ENCODE peak calls at places on chromosomes 11 and 22, in ten cellular contexts. One of them, this sample, is unnamed.

GRCh38 chr11:124676386-124676785 is 2.7 kb downstream of the SPA17 start:
- DNase-seq in nephron progenitor cell: no peak
- DNase-seq in hepatocyte: no peak
- DNase-seq in endothelial cell: no peak
- DNase-seq in foreskin fibroblast: no peak
- DNase-seq in thoracic aorta: no peak
- DNase-seq in pancreas: no peak
- DNase-seq in AG04449: no peak
- DNase-seq in heart right ventricle: peak
- DNase-seq in CD4-positive, alpha-beta T cell: no peak
- DNase-seq in this sample: no peak

GRCh38 chr11:130120045-130120444 is 39.5 kb upstream of the ST14 start:
- DNase-seq in CD4-positive, alpha-beta T cell: no peak
- DNase-seq in heart right ventricle: no peak
- DNase-seq in nephron progenitor cell: no peak
- DNase-seq in pancreas: no peak
- DNase-seq in hepatocyte: no peak
- DNase-seq in endothelial cell: no peak
- DNase-seq in AG04449: no peak
- DNase-seq in thoracic aorta: no peak
- DNase-seq in foreskin fibroblast: no peak
- DNase-seq in this sample: no peak

GRCh38 chr11:3877252-3878035 is 22.0 kb downstream of the STIM1 start:
- DNase-seq in heart right ventricle: no peak
- DNase-seq in hepatocyte: no peak
- DNase-seq in foreskin fibroblast: no peak
- DNase-seq in CD4-positive, alpha-beta T cell: no peak
- DNase-seq in AG04449: no peak
- DNase-seq in nephron progenitor cell: no peak
- DNase-seq in endothelial cell: no peak
- DNase-seq in thoracic aorta: no peak
- DNase-seq in pancreas: no peak
- DNase-seq in this sample: no peak

GRCh38 chr11:69603163-69603836 is 37.7 kb upstream of the CCND1 start:
- DNase-seq in hepatocyte: no peak
- DNase-seq in AG04449: no peak
- DNase-seq in heart right ventricle: no peak
- DNase-seq in CD4-positive, alpha-beta T cell: no peak
- DNase-seq in nephron progenitor cell: no peak
- DNase-seq in endothelial cell: no peak
- DNase-seq in thoracic aorta: no peak
- DNase-seq in foreskin fibroblast: no peak
- DNase-seq in pancreas: no peak
- DNase-seq in this sample: no peak

GRCh38 chr11:134236834-134237556 is 12.5 kb downstream of the VPS26B start:
- DNase-seq in endothelial cell: no peak
- DNase-seq in pancreas: no peak
- DNase-seq in heart right ventricle: no peak
- DNase-seq in nephron progenitor cell: no peak
- DNase-seq in thoracic aorta: no peak
- DNase-seq in CD4-positive, alpha-beta T cell: no peak
- DNase-seq in foreskin fibroblast: no peak
- DNase-seq in hepatocyte: no peak
- DNase-seq in AG04449: no peak
- DNase-seq in this sample: no peak

GRCh38 chr11:8092587-8093424 is 11.8 kb downstream of the TUB start:
- DNase-seq in CD4-positive, alpha-beta T cell: no peak
- DNase-seq in thoracic aorta: peak
- DNase-seq in hepatocyte: peak
- DNase-seq in AG04449: no peak
- DNase-seq in heart right ventricle: peak
- DNase-seq in pancreas: no peak
- DNase-seq in endothelial cell: peak
- DNase-seq in foreskin fibroblast: peak
- DNase-seq in nephron progenitor cell: peak
- DNase-seq in this sample: peak

GRCh38 chr22:41367039-41367679 is 14.6 kb upstream of the TEF start:
- DNase-seq in pancreas: peak
- DNase-seq in AG04449: peak
- DNase-seq in CD4-positive, alpha-beta T cell: no peak
- DNase-seq in heart right ventricle: peak
- DNase-seq in nephron progenitor cell: peak
- DNase-seq in hepatocyte: peak
- DNase-seq in endothelial cell: no peak
- DNase-seq in thoracic aorta: peak
- DNase-seq in foreskin fibroblast: peak
- DNase-seq in this sample: peak

GRCh38 chr22:37752189-37753061 is 55.3 kb upstream of the GCAT start:
- DNase-seq in nephron progenitor cell: no peak
- DNase-seq in foreskin fibroblast: peak
- DNase-seq in CD4-positive, alpha-beta T cell: no peak
- DNase-seq in AG04449: peak
- DNase-seq in hepatocyte: peak
- DNase-seq in pancreas: peak
- DNase-seq in heart right ventricle: peak
- DNase-seq in endothelial cell: no peak
- DNase-seq in thoracic aorta: peak
- DNase-seq in this sample: peak

GRCh38 chr11:65843811-65844210 is 10.0 kb downstream of the SNX32 start:
- DNase-seq in thoracic aorta: no peak
- DNase-seq in endothelial cell: no peak
- DNase-seq in hepatocyte: peak
- DNase-seq in heart right ventricle: no peak
- DNase-seq in nephron progenitor cell: no peak
- DNase-seq in AG04449: no peak
- DNase-seq in foreskin fibroblast: no peak
- DNase-seq in pancreas: no peak
- DNase-seq in CD4-positive, alpha-beta T cell: no peak
- DNase-seq in this sample: no peak

GRCh38 chr22:49055406-49055805 is 772.3 kb downstream of the BRD1 start:
- DNase-seq in thoracic aorta: no peak
- DNase-seq in AG04449: no peak
- DNase-seq in pancreas: peak
- DNase-seq in CD4-positive, alpha-beta T cell: no peak
- DNase-seq in nephron progenitor cell: no peak
- DNase-seq in endothelial cell: no peak
- DNase-seq in heart right ventricle: no peak
- DNase-seq in hepatocyte: no peak
- DNase-seq in foreskin fibroblast: no peak
- DNase-seq in this sample: no peak

DNA sequence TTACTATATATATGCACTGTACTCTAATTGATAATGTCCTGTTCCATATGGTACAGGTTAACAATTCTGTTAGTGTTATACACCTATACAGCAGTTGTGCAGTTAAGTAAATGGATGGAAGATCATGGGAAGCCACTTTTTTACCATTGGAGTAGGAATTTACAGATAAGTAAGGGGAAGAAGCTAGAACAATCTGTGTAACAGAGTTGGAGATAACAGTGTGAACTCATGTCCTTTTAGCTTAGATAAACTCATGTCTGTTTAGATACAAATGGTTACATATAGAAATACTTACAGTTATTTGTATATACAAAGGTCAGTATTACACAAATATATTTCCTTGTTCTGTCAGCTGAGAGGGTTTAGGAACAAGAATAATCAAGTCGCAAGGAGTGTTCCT is 6.8 kb upstream of the DEUP1 start:
- DNase-seq in CD4-positive, alpha-beta T cell: no peak
- DNase-seq in pancreas: no peak
- DNase-seq in AG04449: no peak
- DNase-seq in foreskin fibroblast: no peak
- DNase-seq in endothelial cell: no peak
- DNase-seq in nephron progenitor cell: no peak
- DNase-seq in thoracic aorta: no peak
- DNase-seq in heart right ventricle: no peak
- DNase-seq in hepatocyte: no peak
- DNase-seq in this sample: no peak
- TF ChIP-seq CTCF in CD4-positive, alpha-beta T cell: no peak
- TF ChIP-seq CTCF in pancreas: no peak
- TF ChIP-seq CTCF in AG04449: no peak
- TF ChIP-seq CTCF in foreskin fibroblast: no peak
- TF ChIP-seq CTCF in endothelial cell: no peak
- TF ChIP-seq CTCF in nephron progenitor cell: no peak
- TF ChIP-seq CTCF in thoracic aorta: no peak
- TF ChIP-seq CTCF in heart right ventricle: no peak
- TF ChIP-seq CTCF in hepatocyte: no peak
- TF ChIP-seq CTCF in this sample: no peak

GRCh38 chr11:328012-328411 is 7.4 kb upstream of the IFITM3 start:
- DNase-seq in endothelial cell: no peak
- DNase-seq in nephron progenitor cell: no peak
- DNase-seq in thoracic aorta: no peak
- DNase-seq in pancreas: no peak
- DNase-seq in CD4-positive, alpha-beta T cell: no peak
- DNase-seq in AG04449: no peak
- DNase-seq in foreskin fibroblast: no peak
- DNase-seq in hepatocyte: no peak
- DNase-seq in heart right ventricle: no peak
- DNase-seq in this sample: no peak
- TF ChIP-seq CTCF in endothelial cell: no peak
- TF ChIP-seq CTCF in nephron progenitor cell: no peak
- TF ChIP-seq CTCF in thoracic aorta: no peak
- TF ChIP-seq CTCF in pancreas: no peak
- TF ChIP-seq CTCF in CD4-positive, alpha-beta T cell: no peak
- TF ChIP-seq CTCF in AG04449: no peak
- TF ChIP-seq CTCF in foreskin fibroblast: no peak
- TF ChIP-seq CTCF in hepatocyte: no peak
- TF ChIP-seq CTCF in heart right ventricle: no peak
- TF ChIP-seq CTCF in this sample: no peak

GRCh38 chr11:63501236-63501635 is 4.6 kb upstream of the LGALS12 start:
- DNase-seq in foreskin fibroblast: no peak
- DNase-seq in endothelial cell: no peak
- DNase-seq in AG04449: no peak
- DNase-seq in thoracic aorta: no peak
- DNase-seq in heart right ventricle: no peak
- DNase-seq in pancreas: no peak
- DNase-seq in CD4-positive, alpha-beta T cell: no peak
- DNase-seq in nephron progenitor cell: no peak
- DNase-seq in hepatocyte: no peak
- DNase-seq in this sample: no peak

GRCh38 chr11:63504933-63505586 is 824 bp upstream of the LGALS12 start:
- DNase-seq in nephron progenitor cell: no peak
- DNase-seq in AG04449: no peak
- DNase-seq in CD4-positive, alpha-beta T cell: no peak
- DNase-seq in heart right ventricle: peak
- DNase-seq in hepatocyte: no peak
- DNase-seq in endothelial cell: no peak
- DNase-seq in thoracic aorta: no peak
- DNase-seq in pancreas: peak
- DNase-seq in foreskin fibroblast: no peak
- DNase-seq in this sample: no peak

GRCh38 chr11:63504054-63504453 is 1.8 kb upstream of the LGALS12 start:
- DNase-seq in thoracic aorta: no peak
- DNase-seq in endothelial cell: no peak
- DNase-seq in pancreas: no peak
- DNase-seq in CD4-positive, alpha-beta T cell: no peak
- DNase-seq in heart right ventricle: no peak
- DNase-seq in hepatocyte: no peak
- DNase-seq in AG04449: no peak
- DNase-seq in foreskin fibroblast: no peak
- DNase-seq in nephron progenitor cell: no peak
- DNase-seq in this sample: no peak

GRCh38 chr11:63502252-63502820 is 3.5 kb upstream of the LGALS12 start:
- DNase-seq in CD4-positive, alpha-beta T cell: no peak
- DNase-seq in AG04449: no peak
- DNase-seq in thoracic aorta: no peak
- DNase-seq in pancreas: no peak
- DNase-seq in nephron progenitor cell: no peak
- DNase-seq in foreskin fibroblast: no peak
- DNase-seq in hepatocyte: no peak
- DNase-seq in heart right ventricle: no peak
- DNase-seq in endothelial cell: no peak
- DNase-seq in this sample: no peak

DNA sequence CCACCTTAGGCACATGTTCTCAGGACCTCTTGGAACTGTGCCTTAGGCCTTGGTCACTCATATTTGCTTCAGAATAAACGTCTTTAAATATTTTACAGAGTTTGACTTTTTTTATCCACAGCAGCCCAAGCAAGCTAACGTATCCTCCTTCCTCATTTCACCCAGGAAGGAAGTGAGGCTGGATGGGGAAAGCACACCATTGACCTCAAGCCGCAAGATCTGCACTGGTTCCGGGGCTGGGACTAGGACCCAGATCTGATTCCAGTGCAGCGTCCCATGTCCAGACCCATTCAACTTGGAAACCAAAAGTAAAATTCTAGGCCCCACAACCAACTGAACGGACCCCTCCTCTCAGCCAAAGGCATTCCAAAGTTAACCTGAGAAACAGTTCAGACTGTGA is 2.4 kb upstream of the LGALS12 start:
- DNase-seq in heart right ventricle: peak
- DNase-seq in AG04449: no peak
- DNase-seq in nephron progenitor cell: no peak
- DNase-seq in endothelial cell: no peak
- DNase-seq in thoracic aorta: no peak
- DNase-seq in pancreas: no peak
- DNase-seq in foreskin fibroblast: no peak
- DNase-seq in CD4-positive, alpha-beta T cell: no peak
- DNase-seq in hepatocyte: no peak
- DNase-seq in this sample: no peak
- TF ChIP-seq CTCF in heart right ventricle: no peak
- TF ChIP-seq CTCF in AG04449: no peak
- TF ChIP-seq CTCF in nephron progenitor cell: no peak
- TF ChIP-seq CTCF in endothelial cell: no peak
- TF ChIP-seq CTCF in thoracic aorta: no peak
- TF ChIP-seq CTCF in pancreas: no peak
- TF ChIP-seq CTCF in foreskin fibroblast: no peak
- TF ChIP-seq CTCF in CD4-positive, alpha-beta T cell: no peak
- TF ChIP-seq CTCF in hepatocyte: no peak
- TF ChIP-seq CTCF in this sample: no peak

GRCh38 chr11:71395010-71395560 is 53.1 kb downstream of the DHCR7 start:
- DNase-seq in pancreas: no peak
- DNase-seq in thoracic aorta: no peak
- DNase-seq in endothelial cell: no peak
- DNase-seq in heart right ventricle: no peak
- DNase-seq in AG04449: no peak
- DNase-seq in CD4-positive, alpha-beta T cell: no peak
- DNase-seq in hepatocyte: no peak
- DNase-seq in foreskin fibroblast: no peak
- DNase-seq in nephron progenitor cell: no peak
- DNase-seq in this sample: no peak

GRCh38 chr11:71396548-71397123 is 51.6 kb downstream of the DHCR7 start:
- DNase-seq in endothelial cell: no peak
- DNase-seq in AG04449: no peak
- DNase-seq in CD4-positive, alpha-beta T cell: no peak
- DNase-seq in thoracic aorta: no peak
- DNase-seq in pancreas: no peak
- DNase-seq in heart right ventricle: no peak
- DNase-seq in foreskin fibroblast: no peak
- DNase-seq in hepatocyte: no peak
- DNase-seq in nephron progenitor cell: no peak
- DNase-seq in this sample: no peak

GRCh38 chr11:71395774-71396173 is 52.4 kb downstream of the DHCR7 start:
- DNase-seq in AG04449: no peak
- DNase-seq in heart right ventricle: no peak
- DNase-seq in thoracic aorta: no peak
- DNase-seq in hepatocyte: no peak
- DNase-seq in pancreas: no peak
- DNase-seq in endothelial cell: no peak
- DNase-seq in nephron progenitor cell: no peak
- DNase-seq in CD4-positive, alpha-beta T cell: no peak
- DNase-seq in foreskin fibroblast: no peak
- DNase-seq in this sample: no peak

GRCh38 chr11:71397961-71398360 is 50.2 kb downstream of the DHCR7 start:
- DNase-seq in heart right ventricle: no peak
- DNase-seq in hepatocyte: no peak
- DNase-seq in endothelial cell: no peak
- DNase-seq in foreskin fibroblast: no peak
- DNase-seq in nephron progenitor cell: no peak
- DNase-seq in CD4-positive, alpha-beta T cell: no peak
- DNase-seq in thoracic aorta: no peak
- DNase-seq in AG04449: no peak
- DNase-seq in pancreas: no peak
- DNase-seq in this sample: no peak

GRCh38 chr11:71397328-71397860 is 50.8 kb downstream of the DHCR7 start:
- DNase-seq in hepatocyte: no peak
- DNase-seq in CD4-positive, alpha-beta T cell: no peak
- DNase-seq in heart right ventricle: no peak
- DNase-seq in nephron progenitor cell: no peak
- DNase-seq in endothelial cell: no peak
- DNase-seq in AG04449: no peak
- DNase-seq in foreskin fibroblast: no peak
- DNase-seq in thoracic aorta: no peak
- DNase-seq in pancreas: no peak
- DNase-seq in this sample: no peak
- TF ChIP-seq CTCF in hepatocyte: no peak
- TF ChIP-seq CTCF in CD4-positive, alpha-beta T cell: no peak
- TF ChIP-seq CTCF in heart right ventricle: no peak
- TF ChIP-seq CTCF in nephron progenitor cell: no peak
- TF ChIP-seq CTCF in endothelial cell: no peak
- TF ChIP-seq CTCF in AG04449: no peak
- TF ChIP-seq CTCF in foreskin fibroblast: no peak
- TF ChIP-seq CTCF in thoracic aorta: no peak
- TF ChIP-seq CTCF in pancreas: no peak
- TF ChIP-seq CTCF in this sample: no peak